ENCODE peak calls at places on chromosomes 11 and 22, in ten cellular contexts. W is H9; G is DMS153; Q is HS-5; L is stimulated activated CD4-positive, alpha-beta T cell treated with anti-CD3 and anti-CD28 coated beads, Interleukin-15, amount 100 ng/mL, for 48 hours; F is nephron progenitor cell; J is renal cortical epithelial cell; Y is GM23338; E is AML-193; U is T-helper 9 cell. A is an unnamed sample.
A peak's percentile ranks its signal among the peaks of the same experiment; 100 is the strongest.

GRCh38 chr11:42465613-42466012 is 846.2 kb upstream of the API5 start:
- DNase-seq in W (no peak), G (peak; percentile 84), Q (no peak), L (no peak), F (no peak), J (no peak), Y (no peak), E (no peak), U (no peak), A (no peak)

GRCh38 chr11:86606849-86607481 is 65.5 kb downstream of the ME3 start:
- DNase-seq in W (no peak), G (no peak), Q (peak; percentile 38), L (no peak), F (no peak), J (peak; percentile 88), Y (no peak), E (no peak), U (no peak), A (no peak)

GRCh38 chr11:117456027-117456720 is 128.5 kb downstream of the CEP164 start:
- DNase-seq in W (no peak), G (no peak), Q (no peak), L (peak; percentile 36), F (no peak), J (no peak), Y (no peak), E (no peak), U (no peak), A (no peak)

GRCh38 chr11:94563848-94564442 is 3.2 kb upstream of the PIWIL4 start:
- DNase-seq in W (no peak), G (no peak), Q (no peak), L (no peak), F (no peak), J (no peak), Y (no peak), E (no peak), U (no peak), A (peak; percentile 72)

GRCh38 chr11:99589771-99590170 is 569.0 kb downstream of the CNTN5 start:
- DNase-seq in W (no peak), G (no peak), Q (no peak), L (no peak), F (no peak), J (no peak), Y (no peak), E (no peak), U (no peak), A (no peak)

GRCh38 chr11:69992943-69993694 is 85.0 kb upstream of the ANO1 start:
- DNase-seq in W (no peak), G (no peak), Q (no peak), L (no peak), F (no peak), J (no peak), Y (no peak), E (no peak), U (no peak), A (no peak)

GRCh38 chr11:33996498-33997454 is 54.8 kb upstream of the CAPRIN1 start:
- DNase-seq in W (peak; percentile 79), G (peak; percentile 56), Q (peak; percentile 38), L (peak; percentile 72), F (peak; percentile 75), J (peak; percentile 70), Y (peak; percentile 90), E (peak; percentile 74), U (peak; percentile 58), A (peak; percentile 79)

GRCh38 chr22:47997052-47997568 is 1234.7 kb downstream of the TBC1D22A start:
- DNase-seq in W (no peak), G (no peak), Q (no peak), L (no peak), F (no peak), J (no peak), Y (no peak), E (no peak), U (no peak), A (no peak)

GRCh38 chr11:1078191-1078601 is 3.5 kb downstream of the MUC2 start:
- DNase-seq in W (peak; percentile 33), G (no peak), Q (no peak), L (no peak), F (no peak), J (no peak), Y (no peak), E (no peak), U (no peak), A (no peak)

GRCh38 chr11:117623831-117624271 is 173.2 kb downstream of the DSCAML1 start:
- DNase-seq in W (no peak), G (no peak), Q (no peak), L (no peak), F (no peak), J (peak; percentile 51), Y (no peak), E (no peak), U (no peak), A (no peak)

GRCh38 chr22:41798736-41799135 is 1.7 kb upstream of the CCDC134 start:
- DNase-seq in W (no peak), G (no peak), Q (no peak), L (no peak), F (no peak), J (no peak), Y (no peak), E (no peak), U (no peak), A (no peak)

GRCh38 chr22:27880778-27881394 is 38.2 kb downstream of the PITPNB start:
- DNase-seq in W (no peak), G (peak; percentile 15), Q (no peak), L (no peak), F (peak; percentile 33), J (peak; percentile 80), Y (peak; percentile 82), E (peak; percentile 50), U (no peak), A (peak; percentile 70)

GRCh38 chr11:34641456-34641855 is 20.6 kb downstream of the EHF start:
- DNase-seq in W (no peak), G (no peak), Q (no peak), L (no peak), F (no peak), J (peak; percentile 55), Y (no peak), E (no peak), U (no peak), A (no peak)

GRCh38 chr11:82752801-82753200 is 19.1 kb upstream of the FAM181B start:
- DNase-seq in W (no peak), G (no peak), Q (no peak), L (no peak), F (no peak), J (no peak), Y (no peak), E (no peak), U (no peak), A (no peak)

GRCh38 chr11:117857734-117858369 is 18.6 kb downstream of the FXYD6 start:
- DNase-seq in W (peak; percentile 10), G (no peak), Q (no peak), L (no peak), F (no peak), J (no peak), Y (no peak), E (no peak), U (no peak), A (no peak)

GRCh38 chr11:130598433-130598832 is 150.0 kb downstream of the ADAMTS15 start:
- DNase-seq in W (no peak), G (no peak), Q (no peak), L (no peak), F (no peak), J (no peak), Y (no peak), E (no peak), U (no peak), A (no peak)

GRCh38 chr11:17599460-17599925 is 52.4 kb downstream of the OTOG start:
- DNase-seq in W (no peak), G (no peak), Q (no peak), L (no peak), F (no peak), J (no peak), Y (no peak), E (no peak), U (no peak), A (no peak)

GRCh38 chr11:118953265-118953664 is 2.8 kb upstream of the UPK2 start:
- DNase-seq in W (peak; percentile 73), G (peak; percentile 40), Q (no peak), L (no peak), F (peak; percentile 44), J (no peak), Y (peak; percentile 92), E (no peak), U (no peak), A (peak; percentile 34)

GRCh38 chr11:3853935-3854659 is 1.4 kb upstream of the STIM1 start:
- DNase-seq in W (no peak), G (peak; percentile 26), Q (no peak), L (peak; percentile 53), F (peak; percentile 7), J (no peak), Y (no peak), E (peak; percentile 57), U (peak; percentile 49), A (peak; percentile 79)

GRCh38 chr11:95076416-95076815 is 9.7 kb downstream of the SRSF8 start:
- DNase-seq in W (no peak), G (no peak), Q (no peak), L (no peak), F (no peak), J (peak; percentile 100), Y (no peak), E (peak; percentile 40), U (no peak), A (peak; percentile 36)

GRCh38 chr11:79950172-79950571 is 509.3 kb upstream of the TENM4 start:
- DNase-seq in W (no peak), G (no peak), Q (no peak), L (no peak), F (no peak), J (no peak), Y (peak; percentile 37), E (no peak), U (no peak), A (no peak)